ENCODE peak calls at places on chromosome 6, in five cellular contexts. N is occipital lobe; X is stimulated activated CD8-positive, alpha-beta memory T cell treated with anti-CD3 and anti-CD28 coated beads, Interleukin-4, amount 100 ng/mL, for 1 hour; I is activated T-cell treated with anti-CD3 and anti-CD28 coated beads, Interleukin-2, amount 50 U/mL, for 4 hours; O is activated T-helper 9 cell treated with anti-CD3 and anti-CD28 coated beads, Interleukin-2, amount 50 U/mL, for 16 hours. C is an unnamed sample.

GRCh38 chr6:31829633-31830492 is 2.3 kb downstream of the HSPA1B start:
- DNase-seq in I (no peak), X (no peak), N (no peak), O (no peak), C (peak; percentile 47)

GRCh38 chr6:149855040-149855654 is 9.0 kb downstream of the LRP11 start:
- DNase-seq in O (no peak), X (no peak), N (no peak), I (no peak), C (no peak)

GRCh38 chr6:13360671-13361540 is 32.6 kb upstream of the TBC1D7 start:
- DNase-seq in N (no peak), I (no peak), O (no peak), X (no peak), C (no peak)

GRCh38 chr6:125974214-125974866 is 12.0 kb upstream of the TRMT11 start:
- DNase-seq in X (no peak), N (no peak), I (no peak), O (no peak), C (no peak)

GRCh38 chr6:43887340-43887858 is 117.4 kb downstream of the VEGFA start:
- DNase-seq in I (no peak), O (no peak), X (no peak), N (no peak), C (peak; percentile 76)

GRCh38 chr6:116279232-116280160 is at the start of gene TSPYL1:
- DNase-seq in O (peak; percentile 89), I (peak; percentile 92), X (peak; percentile 88), N (peak; percentile 89), C (peak; percentile 90)

GRCh38 chr6:75275067-75275466 is 9.5 kb downstream of the TMEM30A start:
- DNase-seq in N (no peak), I (no peak), X (no peak), O (no peak), C (no peak)

GRCh38 chr6:145732788-145733187 is 2.5 kb downstream of the EPM2A start:
- DNase-seq in I (no peak), O (no peak), N (no peak), X (no peak), C (no peak)

GRCh38 chr6:157732007-157732406 is 91.0 kb upstream of the SNX9 start:
- DNase-seq in X (no peak), N (no peak), O (no peak), I (no peak), C (no peak)

GRCh38 chr6:21967282-21967681 is 329.6 kb downstream of the PRL start:
- DNase-seq in I (no peak), X (no peak), N (no peak), O (no peak), C (no peak)

GRCh38 chr6:37643851-37644672 is 53.6 kb downstream of the MDGA1 start:
- DNase-seq in X (no peak), N (no peak), O (no peak), I (peak; percentile 52), C (no peak)

GRCh38 chr6:5213851-5214507 is 46.8 kb downstream of the LYRM4 start:
- DNase-seq in O (no peak), N (no peak), X (no peak), I (no peak), C (no peak)

GRCh38 chr6:18861182-18861581 is 474.0 kb downstream of the RNF144B start:
- DNase-seq in X (no peak), N (no peak), I (no peak), O (no peak), C (no peak)